ENCODE peak calls at places on chromosome 10, in nine cellular contexts. One of them, this sample, is unnamed.

GRCh38 chr10:32104181-32104580 is 48.0 kb upstream of the KIF5B start:
- DNase-seq in HCT116: no peak
- DNase-seq in GM12865: no peak
- DNase-seq in suprapubic skin: no peak
- DNase-seq in cardiac fibroblast: peak; percentile 20
- DNase-seq in Peyer's patch: no peak
- DNase-seq in choroid plexus epithelial cell: peak; percentile 19
- DNase-seq in BJ: peak; percentile 22
- DNase-seq in AG10803: peak; percentile 16
- DNase-seq in this sample: no peak

GRCh38 chr10:72310241-72310633 is 36.5 kb downstream of the DDIT4 start:
- DNase-seq in HCT116: no peak
- DNase-seq in GM12865: no peak
- DNase-seq in suprapubic skin: no peak
- DNase-seq in cardiac fibroblast: peak; percentile 43
- DNase-seq in Peyer's patch: no peak
- DNase-seq in choroid plexus epithelial cell: peak; percentile 58
- DNase-seq in BJ: no peak
- DNase-seq in AG10803: no peak
- DNase-seq in this sample: peak; percentile 54

GRCh38 chr10:22712959-22713852 is 1.2 kb downstream of the PIP4K2A start:
- DNase-seq in HCT116: no peak
- DNase-seq in GM12865: peak; percentile 46
- DNase-seq in suprapubic skin: no peak
- DNase-seq in cardiac fibroblast: peak; percentile 41
- DNase-seq in Peyer's patch: peak; percentile 57
- DNase-seq in choroid plexus epithelial cell: peak; percentile 47
- DNase-seq in BJ: no peak
- DNase-seq in AG10803: peak; percentile 27
- DNase-seq in this sample: peak; percentile 24

GRCh38 chr10:35722226-35722625 is 80.1 kb upstream of the FZD8 start:
- DNase-seq in HCT116: no peak
- DNase-seq in GM12865: no peak
- DNase-seq in suprapubic skin: no peak
- DNase-seq in cardiac fibroblast: peak; percentile 3
- DNase-seq in Peyer's patch: no peak
- DNase-seq in choroid plexus epithelial cell: no peak
- DNase-seq in BJ: no peak
- DNase-seq in AG10803: no peak
- DNase-seq in this sample: peak; percentile 27

GRCh38 chr10:94673614-94674321 is 9.8 kb upstream of the CYP2C18 start:
- DNase-seq in HCT116: no peak
- DNase-seq in GM12865: no peak
- DNase-seq in suprapubic skin: no peak
- DNase-seq in cardiac fibroblast: no peak
- DNase-seq in Peyer's patch: no peak
- DNase-seq in choroid plexus epithelial cell: no peak
- DNase-seq in BJ: no peak
- DNase-seq in AG10803: no peak
- DNase-seq in this sample: no peak

GRCh38 chr10:75195035-75195763 is 15.4 kb upstream of the VDAC2 start:
- DNase-seq in HCT116: no peak
- DNase-seq in GM12865: no peak
- DNase-seq in suprapubic skin: no peak
- DNase-seq in cardiac fibroblast: peak; percentile 49
- DNase-seq in Peyer's patch: no peak
- DNase-seq in choroid plexus epithelial cell: peak; percentile 39
- DNase-seq in BJ: peak; percentile 90
- DNase-seq in AG10803: peak; percentile 73
- DNase-seq in this sample: peak; percentile 41

GRCh38 chr10:11404931-11405330 is 206.5 kb downstream of the USP6NL start:
- DNase-seq in HCT116: no peak
- DNase-seq in GM12865: no peak
- DNase-seq in suprapubic skin: no peak
- DNase-seq in cardiac fibroblast: peak; percentile 10
- DNase-seq in Peyer's patch: no peak
- DNase-seq in choroid plexus epithelial cell: peak; percentile 37
- DNase-seq in BJ: no peak
- DNase-seq in AG10803: no peak
- DNase-seq in this sample: peak; percentile 4

GRCh38 chr10:58064714-58065528 is 202.8 kb downstream of the IPMK start:
- DNase-seq in HCT116: peak; percentile 19
- DNase-seq in GM12865: peak; percentile 36
- DNase-seq in suprapubic skin: no peak
- DNase-seq in cardiac fibroblast: peak; percentile 73
- DNase-seq in Peyer's patch: no peak
- DNase-seq in choroid plexus epithelial cell: peak; percentile 82
- DNase-seq in BJ: no peak
- DNase-seq in AG10803: peak; percentile 61
- DNase-seq in this sample: peak; percentile 75

GRCh38 chr10:125085281-125085680 is 75.1 kb downstream of the CTBP2 start:
- DNase-seq in HCT116: no peak
- DNase-seq in GM12865: no peak
- DNase-seq in suprapubic skin: no peak
- DNase-seq in cardiac fibroblast: no peak
- DNase-seq in Peyer's patch: peak; percentile 21
- DNase-seq in choroid plexus epithelial cell: no peak
- DNase-seq in BJ: no peak
- DNase-seq in AG10803: no peak
- DNase-seq in this sample: peak; percentile 17

GRCh38 chr10:36109399-36110023 is 467.4 kb upstream of the FZD8 start:
- DNase-seq in HCT116: no peak
- DNase-seq in GM12865: no peak
- DNase-seq in suprapubic skin: no peak
- DNase-seq in cardiac fibroblast: no peak
- DNase-seq in Peyer's patch: no peak
- DNase-seq in choroid plexus epithelial cell: no peak
- DNase-seq in BJ: no peak
- DNase-seq in AG10803: peak; percentile 5
- DNase-seq in this sample: no peak

GRCh38 chr10:112985701-112986510 is 35.9 kb downstream of the TCF7L2 start:
- DNase-seq in HCT116: no peak
- DNase-seq in GM12865: peak; percentile 27
- DNase-seq in suprapubic skin: no peak
- DNase-seq in cardiac fibroblast: peak; percentile 69
- DNase-seq in Peyer's patch: no peak
- DNase-seq in choroid plexus epithelial cell: peak; percentile 55
- DNase-seq in BJ: no peak
- DNase-seq in AG10803: peak; percentile 72
- DNase-seq in this sample: peak; percentile 51

GRCh38 chr10:102644066-102644645 is at the start of gene TRIM8:
- DNase-seq in HCT116: no peak
- DNase-seq in GM12865: peak; percentile 76
- DNase-seq in suprapubic skin: no peak
- DNase-seq in cardiac fibroblast: no peak
- DNase-seq in Peyer's patch: peak; percentile 89
- DNase-seq in choroid plexus epithelial cell: peak; percentile 57
- DNase-seq in BJ: no peak
- DNase-seq in AG10803: no peak
- DNase-seq in this sample: peak; percentile 33

GRCh38 chr10:24889636-24890035 is 62.8 kb downstream of the PRTFDC1 start:
- DNase-seq in HCT116: no peak
- DNase-seq in GM12865: no peak
- DNase-seq in suprapubic skin: no peak
- DNase-seq in cardiac fibroblast: peak; percentile 47
- DNase-seq in Peyer's patch: no peak
- DNase-seq in choroid plexus epithelial cell: peak; percentile 58
- DNase-seq in BJ: no peak
- DNase-seq in AG10803: peak; percentile 23
- DNase-seq in this sample: peak; percentile 38

GRCh38 chr10:15642095-15642494 is 77.6 kb downstream of the ITGA8 start:
- DNase-seq in HCT116: no peak
- DNase-seq in GM12865: no peak
- DNase-seq in suprapubic skin: no peak
- DNase-seq in cardiac fibroblast: peak; percentile 35
- DNase-seq in Peyer's patch: no peak
- DNase-seq in choroid plexus epithelial cell: no peak
- DNase-seq in BJ: no peak
- DNase-seq in AG10803: peak; percentile 74
- DNase-seq in this sample: peak; percentile 35

GRCh38 chr10:127874966-127875765 is 17.6 kb downstream of the CLRN3 start:
- DNase-seq in HCT116: no peak
- DNase-seq in GM12865: no peak
- DNase-seq in suprapubic skin: no peak
- DNase-seq in cardiac fibroblast: no peak
- DNase-seq in Peyer's patch: no peak
- DNase-seq in choroid plexus epithelial cell: no peak
- DNase-seq in BJ: no peak
- DNase-seq in AG10803: no peak
- DNase-seq in this sample: no peak

DNA sequence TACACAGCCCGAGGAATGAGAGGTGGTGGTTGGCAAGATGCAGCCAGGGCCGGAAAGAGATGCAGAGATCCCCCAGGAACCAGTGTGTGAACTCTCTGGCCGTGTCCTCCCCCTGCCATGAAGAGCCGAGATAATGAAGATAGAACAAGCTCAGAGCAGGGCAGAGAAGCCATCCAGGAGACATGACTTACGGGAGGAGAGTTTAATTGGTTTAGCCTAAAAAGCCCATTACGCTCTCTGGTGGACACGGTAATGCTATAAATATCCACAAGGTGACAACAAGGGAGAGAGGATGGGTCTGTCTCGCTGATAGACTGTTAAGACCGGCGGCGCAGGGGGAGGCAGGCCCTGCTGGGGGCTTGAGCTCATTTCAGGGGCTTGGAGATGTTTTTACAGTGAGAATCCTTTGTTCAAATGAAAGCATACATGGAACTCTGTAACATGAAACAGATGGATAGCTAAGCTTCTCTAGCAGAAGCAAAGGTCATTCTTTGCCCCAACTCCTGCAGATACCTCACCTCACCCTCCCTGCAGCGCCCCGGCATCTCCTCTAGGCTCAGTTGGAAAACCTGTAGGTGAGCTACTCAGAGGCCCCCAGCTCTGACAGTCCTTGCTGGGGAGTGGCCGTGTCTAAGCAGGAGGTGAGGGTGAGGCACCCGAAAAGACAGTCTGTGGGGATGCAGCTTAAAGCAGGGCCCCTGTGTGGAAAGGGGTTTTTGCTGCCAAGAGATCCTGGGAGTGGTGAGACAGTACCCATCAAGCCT is 40.8 kb upstream of the LOXL4 start:
- DNase-seq in HCT116: no peak
- DNase-seq in GM12865: no peak
- DNase-seq in suprapubic skin: no peak
- DNase-seq in cardiac fibroblast: no peak
- DNase-seq in Peyer's patch: no peak
- DNase-seq in choroid plexus epithelial cell: peak; percentile 35
- DNase-seq in BJ: no peak
- DNase-seq in AG10803: no peak
- DNase-seq in this sample: no peak
- TF ChIP-seq CTCF in HCT116: no peak
- TF ChIP-seq CTCF in GM12865: no peak
- TF ChIP-seq CTCF in suprapubic skin: no peak
- TF ChIP-seq CTCF in cardiac fibroblast: no peak
- TF ChIP-seq CTCF in Peyer's patch: no peak
- TF ChIP-seq CTCF in choroid plexus epithelial cell: peak; percentile 26
- TF ChIP-seq CTCF in BJ: no peak
- TF ChIP-seq CTCF in AG10803: no peak
- TF ChIP-seq CTCF in this sample: no peak

DNA sequence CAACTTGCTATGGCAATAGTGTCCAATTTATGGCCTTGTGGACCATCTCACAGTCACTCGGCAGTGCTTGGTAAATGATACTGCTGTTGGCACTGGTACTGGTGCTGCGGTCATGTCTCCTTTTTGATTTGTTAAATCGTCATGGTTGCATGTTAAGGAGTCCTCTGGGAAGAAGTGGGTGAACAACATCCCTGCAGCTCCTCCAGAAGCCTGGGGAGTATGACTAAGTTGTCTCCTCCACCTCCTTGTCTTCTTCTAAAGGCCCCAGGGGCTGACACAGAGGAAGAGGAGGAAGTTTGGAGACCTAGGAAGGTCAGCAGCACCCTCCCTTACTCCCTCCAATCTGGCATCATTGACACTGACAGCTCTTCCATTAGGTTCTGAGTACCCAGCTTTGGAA is 8.5 kb downstream of the ITPRIP start:
- DNase-seq in HCT116: peak; percentile 47
- DNase-seq in GM12865: no peak
- DNase-seq in suprapubic skin: peak; percentile 63
- DNase-seq in cardiac fibroblast: peak; percentile 74
- DNase-seq in Peyer's patch: no peak
- DNase-seq in choroid plexus epithelial cell: peak; percentile 70
- DNase-seq in BJ: peak; percentile 68
- DNase-seq in AG10803: peak; percentile 92
- DNase-seq in this sample: peak; percentile 82
- H3K4me3 ChIP-seq in HCT116: peak overlapping the region; percentile 51
- H3K4me3 ChIP-seq in GM12865: no peak overlapping the region
- H3K4me3 ChIP-seq in suprapubic skin: no peak overlapping the region
- H3K4me3 ChIP-seq in cardiac fibroblast: no peak overlapping the region
- H3K4me3 ChIP-seq in Peyer's patch: no peak overlapping the region
- H3K4me3 ChIP-seq in choroid plexus epithelial cell: no peak overlapping the region
- H3K4me3 ChIP-seq in BJ: no peak overlapping the region
- H3K4me3 ChIP-seq in AG10803: peak overlapping the region; percentile 5
- H3K4me3 ChIP-seq in this sample: peak overlapping the region; percentile 46

GRCh38 chr10:116045957-116046356 is 227.0 kb downstream of the GFRA1 start:
- DNase-seq in HCT116: no peak
- DNase-seq in GM12865: no peak
- DNase-seq in suprapubic skin: no peak
- DNase-seq in cardiac fibroblast: no peak
- DNase-seq in Peyer's patch: no peak
- DNase-seq in choroid plexus epithelial cell: no peak
- DNase-seq in BJ: no peak
- DNase-seq in AG10803: no peak
- DNase-seq in this sample: no peak
- TF ChIP-seq CTCF in HCT116: no peak
- TF ChIP-seq CTCF in GM12865: no peak
- TF ChIP-seq CTCF in suprapubic skin: no peak
- TF ChIP-seq CTCF in cardiac fibroblast: no peak
- TF ChIP-seq CTCF in Peyer's patch: no peak
- TF ChIP-seq CTCF in choroid plexus epithelial cell: no peak
- TF ChIP-seq CTCF in BJ: no peak
- TF ChIP-seq CTCF in AG10803: no peak
- TF ChIP-seq CTCF in this sample: no peak

GRCh38 chr10:4121531-4122380 is 336.7 kb upstream of the KLF6 start:
- DNase-seq in HCT116: no peak
- DNase-seq in GM12865: peak; percentile 32
- DNase-seq in suprapubic skin: no peak
- DNase-seq in cardiac fibroblast: no peak
- DNase-seq in Peyer's patch: no peak
- DNase-seq in choroid plexus epithelial cell: no peak
- DNase-seq in BJ: no peak
- DNase-seq in AG10803: no peak
- DNase-seq in this sample: no peak
- H3K4me3 ChIP-seq in HCT116: no peak overlapping the region
- H3K4me3 ChIP-seq in GM12865: no peak overlapping the region
- H3K4me3 ChIP-seq in suprapubic skin: no peak overlapping the region
- H3K4me3 ChIP-seq in cardiac fibroblast: no peak overlapping the region
- H3K4me3 ChIP-seq in Peyer's patch: no peak overlapping the region
- H3K4me3 ChIP-seq in choroid plexus epithelial cell: no peak overlapping the region
- H3K4me3 ChIP-seq in BJ: no peak overlapping the region
- H3K4me3 ChIP-seq in AG10803: no peak overlapping the region
- H3K4me3 ChIP-seq in this sample: no peak overlapping the region

GRCh38 chr10:6408799-6409198 is 171.3 kb downstream of the PRKCQ start:
- DNase-seq in HCT116: no peak
- DNase-seq in GM12865: no peak
- DNase-seq in suprapubic skin: no peak
- DNase-seq in cardiac fibroblast: no peak
- DNase-seq in Peyer's patch: no peak
- DNase-seq in choroid plexus epithelial cell: no peak
- DNase-seq in BJ: no peak
- DNase-seq in AG10803: no peak
- DNase-seq in this sample: no peak
- TF ChIP-seq CTCF in HCT116: no peak
- TF ChIP-seq CTCF in GM12865: no peak
- TF ChIP-seq CTCF in suprapubic skin: no peak
- TF ChIP-seq CTCF in cardiac fibroblast: peak; percentile 8
- TF ChIP-seq CTCF in Peyer's patch: no peak
- TF ChIP-seq CTCF in choroid plexus epithelial cell: peak; percentile 37
- TF ChIP-seq CTCF in BJ: no peak
- TF ChIP-seq CTCF in AG10803: no peak
- TF ChIP-seq CTCF in this sample: peak; percentile 24

This sample was measured in fibroblast of pulmonary artery.